ENCODE peak calls at places on chromosomes 5 and 9, in ten cellular contexts. F is colonic mucosa; Y is choroid plexus epithelial cell; K is NCI-H345; O is amygdala; V is substantia nigra; D is A549; B is NCI-H1417; P is stimulated activated CD4-positive, alpha-beta T cell treated with anti-CD3 and anti-CD28 coated beads, Interleukin-1b, Interleukin-23, amount 100 ng/mL, for 1 hour; L is fibroblast of pulmonary artery. J is an unnamed sample.

GRCh38 chr5:595285-595684 is 16.9 kb upstream of the CEP72 start:
- DNase-seq in O (no peak), L (no peak), D (no peak), P (no peak), F (no peak), V (no peak), K (no peak), B (no peak), Y (no peak), J (no peak)

GRCh38 chr5:16712600-16712999 is 95.8 kb upstream of the RETREG1 start:
- DNase-seq in D (no peak), B (no peak), K (no peak), Y (no peak), F (no peak), L (no peak), P (no peak), V (no peak), O (no peak), J (no peak)

GRCh38 chr9:37392272-37392671 is 30.2 kb upstream of the GRHPR start:
- DNase-seq in O (no peak), Y (no peak), F (no peak), V (no peak), K (no peak), D (no peak), P (no peak), L (no peak), B (no peak), J (peak)

GRCh38 chr9:74742792-74743389 is 144.8 kb downstream of the TRPM6 start:
- DNase-seq in D (peak), B (peak), O (peak), F (no peak), V (no peak), P (no peak), K (no peak), Y (peak), L (peak), J (no peak)

GRCh38 chr5:1244976-1245375 is 19.8 kb downstream of the SLC6A18 start:
- DNase-seq in D (no peak), B (peak), P (no peak), L (no peak), V (no peak), Y (no peak), F (no peak), K (no peak), O (no peak), J (peak)

GRCh38 chr5:31083364-31083763 is 110.1 kb upstream of the CDH6 start:
- DNase-seq in D (no peak), K (no peak), Y (no peak), P (no peak), L (no peak), F (no peak), V (no peak), B (no peak), O (no peak), J (no peak)

GRCh38 chr5:159805021-159805420 is 111.3 kb upstream of the ADRA1B start:
- DNase-seq in K (no peak), B (no peak), O (peak), F (peak), P (no peak), Y (no peak), L (no peak), D (no peak), V (no peak), J (no peak)

GRCh38 chr5:88140396-88140862 is 128.2 kb downstream of the TMEM161B start:
- DNase-seq in O (peak), V (no peak), K (no peak), Y (no peak), L (peak), P (no peak), F (no peak), B (no peak), D (no peak), J (peak)

GRCh38 chr5:59661939-59662615 is 231.4 kb downstream of the PDE4D start:
- DNase-seq in P (no peak), V (no peak), B (peak), K (no peak), D (no peak), Y (peak), F (no peak), L (peak), O (no peak), J (no peak)

GRCh38 chr5:173781826-173782670 is 106.1 kb upstream of the CPEB4 start:
- DNase-seq in O (peak), P (peak), D (peak), Y (peak), B (peak), L (peak), F (peak), V (peak), K (no peak), J (no peak)

GRCh38 chr5:151002250-151002649 is 18.1 kb upstream of the GPX3 start:
- DNase-seq in V (no peak), D (peak), Y (peak), B (peak), P (no peak), F (peak), K (peak), O (no peak), L (peak), J (peak)

GRCh38 chr5:63249960-63250359 is 671.3 kb downstream of the LRRC70 start:
- DNase-seq in F (no peak), B (no peak), V (no peak), Y (no peak), K (no peak), D (no peak), P (no peak), L (no peak), O (no peak), J (no peak)

GRCh38 chr5:138974227-138975063 is 99.3 kb upstream of the LRRTM2 start:
- DNase-seq in O (peak), L (peak), B (no peak), K (no peak), V (no peak), P (no peak), F (no peak), Y (peak), D (no peak), J (no peak)

GRCh38 chr9:121269888-121270254 is 1.9 kb downstream of the GSN start:
- DNase-seq in K (no peak), D (no peak), O (no peak), F (no peak), B (no peak), V (no peak), L (no peak), P (no peak), Y (no peak), J (no peak)

GRCh38 chr5:60274704-60275103 is 381.2 kb upstream of the PDE4D start:
- DNase-seq in D (no peak), B (no peak), V (no peak), L (no peak), P (no peak), F (no peak), K (no peak), O (no peak), Y (no peak), J (no peak)

GRCh38 chr5:82396871-82397514 is 118.8 kb upstream of the RPS23 start:
- DNase-seq in B (peak), Y (peak), L (peak), P (no peak), D (peak), V (no peak), F (peak), K (peak), O (peak), J (no peak)